ENCODE peak calls at places on chromosomes 1 and 21, in seven cellular contexts. U, X, Z, M, H, P and F are unnamed samples.

GRCh38 chr1:204408074-204408507 is 3.5 kb downstream of the PPP1R15B start:
- DNase-seq in P (peak), M (peak), H (peak), U (no peak), Z (peak), X (no peak), F (no peak)

GRCh38 chr1:179709841-179710329 is 33.2 kb upstream of the FAM163A start:
- DNase-seq in H (no peak), P (no peak), X (no peak), M (no peak), U (no peak), Z (peak), F (no peak)

GRCh38 chr1:75614455-75615379 is 3.8 kb upstream of the SLC44A5 start:
- DNase-seq in Z (peak), M (peak), P (peak), X (peak), H (peak), U (peak), F (peak)

GRCh38 chr1:116503535-116504307 is 67.1 kb downstream of the CD58 start:
- DNase-seq in U (no peak), H (peak), P (no peak), M (peak), X (no peak), Z (no peak), F (no peak)

GRCh38 chr1:235088907-235089306 is 39.7 kb downstream of the TOMM20 start:
- DNase-seq in H (no peak), M (no peak), U (no peak), X (no peak), P (no peak), Z (no peak), F (no peak)

GRCh38 chr21:32520885-32521735 is 64.2 kb downstream of the TCP10L start:
- DNase-seq in P (peak), H (peak), U (no peak), M (no peak), Z (peak), X (peak), F (no peak)

GRCh38 chr1:192675716-192676115 is 39.8 kb downstream of the RGS13 start:
- DNase-seq in M (no peak), H (no peak), P (no peak), Z (no peak), X (no peak), U (no peak), F (no peak)

GRCh38 chr1:152580433-152580832 is at the start of gene LCE3D:
- DNase-seq in H (no peak), M (no peak), U (no peak), X (no peak), Z (no peak), P (peak), F (no peak)

GRCh38 chr21:40967771-40968170 is 120.8 kb upstream of the DSCAM start:
- DNase-seq in M (no peak), P (no peak), Z (no peak), H (no peak), U (no peak), X (no peak), F (no peak)

GRCh38 chr1:110390096-110390495 is 730 bp downstream of the SLC16A4 start:
- DNase-seq in H (peak), Z (peak), M (no peak), P (no peak), X (no peak), U (peak), F (peak)

GRCh38 chr1:97186381-97186780 is 464.8 kb downstream of the PTBP2 start:
- DNase-seq in M (no peak), P (peak), Z (peak), U (no peak), H (no peak), X (no peak), F (no peak)
- TF ChIP-seq CTCF in M (no peak), P (peak), Z (peak), U (no peak), H (no peak), X (no peak), F (no peak)

GRCh38 chr21:15057290-15057689 is 7.5 kb downstream of the NRIP1 start:
- DNase-seq in U (no peak), Z (no peak), X (no peak), H (peak), M (no peak), P (no peak), F (no peak)

GRCh38 chr21:15060776-15061175 is 4.0 kb downstream of the NRIP1 start:
- DNase-seq in M (no peak), H (peak), P (peak), X (no peak), Z (no peak), U (no peak), F (no peak)

GRCh38 chr21:15059397-15059796 is 5.4 kb downstream of the NRIP1 start:
- DNase-seq in Z (no peak), M (no peak), U (no peak), X (no peak), H (no peak), P (no peak), F (no peak)

GRCh38 chr21:15061284-15061683 is 3.5 kb downstream of the NRIP1 start:
- DNase-seq in U (no peak), X (no peak), Z (no peak), H (no peak), P (no peak), M (no peak), F (no peak)

DNA sequence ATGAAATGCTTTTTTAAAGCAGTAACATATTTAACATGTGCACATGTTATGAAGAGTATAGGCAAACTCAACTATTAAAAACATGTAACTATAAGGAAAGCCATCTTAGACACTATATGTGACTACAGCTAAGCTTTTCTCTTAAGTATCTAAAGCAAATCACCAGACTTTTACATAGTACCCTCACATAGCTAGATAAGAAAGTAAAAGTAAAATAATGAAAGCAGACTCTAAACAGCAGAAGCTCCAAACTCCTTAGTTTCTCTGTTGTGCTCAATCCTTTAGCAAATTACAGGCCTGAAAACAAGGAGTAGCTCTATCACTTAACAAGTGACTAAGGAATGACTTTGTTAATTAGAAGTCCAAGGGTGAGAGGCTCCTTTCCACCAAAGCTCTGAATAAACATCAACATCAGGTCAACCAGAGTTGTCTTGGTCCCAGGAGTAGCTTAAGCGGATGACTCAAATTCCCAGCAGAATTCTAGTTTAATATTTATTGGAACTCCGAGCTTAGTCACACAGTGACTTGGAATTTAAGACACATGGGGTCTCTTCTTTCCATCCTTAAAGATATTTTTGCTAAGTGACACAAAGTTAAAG is 6.0 kb downstream of the NRIP1 start:
- DNase-seq in H (peak), X (no peak), P (peak), M (no peak), Z (peak), U (peak), F (no peak)
- TF ChIP-seq CTCF in H (no peak), X (no peak), P (no peak), M (no peak), Z (no peak), U (no peak), F (no peak)

DNA sequence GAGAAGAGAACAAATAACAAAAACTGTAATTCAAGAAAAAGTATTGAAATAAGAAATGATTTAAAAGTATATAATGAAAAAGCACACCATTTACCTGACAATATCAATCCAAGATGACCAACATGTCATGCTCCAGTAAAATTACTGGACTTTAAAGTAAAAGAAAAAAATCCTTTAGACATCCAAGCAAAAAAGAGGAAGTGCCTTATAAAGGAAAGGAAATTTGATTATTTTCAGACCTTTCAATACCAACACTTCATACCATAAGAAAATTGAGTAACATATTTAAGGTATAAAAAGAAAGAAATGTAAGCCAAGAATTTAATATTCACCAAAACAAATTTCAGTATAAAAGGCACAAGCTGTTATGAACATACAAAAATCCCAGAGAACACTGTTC is 46.2 kb upstream of the SSX2IP start:
- DNase-seq in M (no peak), Z (no peak), P (no peak), U (no peak), H (no peak), X (no peak), F (no peak)
- TF ChIP-seq CTCF in M (no peak), Z (no peak), P (no peak), U (no peak), H (no peak), X (no peak), F (no peak)

GRCh38 chr1:150551784-150552691 is 2.8 kb downstream of the ADAMTSL4 start:
- DNase-seq in H (peak), M (no peak), P (peak), Z (peak), U (no peak), X (no peak), F (no peak)
- TF ChIP-seq CTCF in H (no peak), M (no peak), P (no peak), Z (no peak), U (no peak), X (no peak), F (no peak)

GRCh38 chr1:150808134-150808533 is at the start of gene CTSK:
- DNase-seq in Z (peak), U (no peak), X (no peak), M (no peak), H (no peak), P (no peak), F (no peak)

GRCh38 chr1:150807257-150807637 is 813 bp downstream of the CTSK start:
- DNase-seq in Z (peak), P (no peak), X (no peak), U (no peak), M (no peak), H (no peak), F (no peak)

GRCh38 chr1:150804671-150805070 is 3.4 kb downstream of the CTSK start:
- DNase-seq in M (no peak), U (no peak), X (no peak), H (no peak), Z (no peak), P (no peak), F (no peak)

GRCh38 chr1:150807674-150808073 is 386 bp downstream of the CTSK start:
- DNase-seq in H (no peak), X (no peak), Z (peak), M (no peak), P (no peak), U (no peak), F (no peak)

GRCh38 chr1:150805899-150806298 is 2.2 kb downstream of the CTSK start:
- DNase-seq in Z (no peak), P (no peak), H (no peak), M (no peak), U (no peak), X (no peak), F (no peak)
- TF ChIP-seq CTCF in Z (no peak), P (no peak), H (no peak), M (no peak), U (no peak), X (no peak), F (no peak)

GRCh38 chr1:11272842-11273594 is at the start of gene UBIAD1:
- DNase-seq in H (peak), M (peak), X (peak), Z (peak), P (peak), U (peak), F (peak)
- TF ChIP-seq CTCF in H (peak), M (no peak), X (no peak), Z (no peak), P (no peak), U (no peak), F (no peak)